ENCODE peak calls at places on chromosomes 2 and 18, in seven cellular contexts. T is endothelial cell of umbilical vein, U is esophagus squamous epithelium, N is neural progenitor cell, S is stomach, I is IMR-90, W is foreskin keratinocyte. M is an unnamed sample. For H3K4me1, the result is how much of the 10 kb centered on the place peaks cover.

GRCh38 chr2:241866896-241867631 is 2.5 kb upstream of the RTP5 start:
- DNase-seq in T (no peak), U (no peak), N (no peak), S (no peak), I (no peak), W (no peak), M (no peak)

GRCh38 chr2:27262379-27263286 is at the start of gene SLC30A3:
- DNase-seq in T (peak), U (no peak), N (peak), S (peak), I (no peak), W (no peak), M (peak)

GRCh38 chr18:55592106-55592505 is 4.1 kb upstream of the TCF4 start:
- DNase-seq in T (no peak), U (no peak), N (no peak), S (no peak), I (no peak), W (no peak), M (no peak)

GRCh38 chr2:64455545-64455944 is 1.6 kb downstream of the LGALSL start:
- DNase-seq in T (no peak), U (no peak), N (no peak), S (no peak), I (no peak), W (no peak), M (no peak)

GRCh38 chr2:100852999-100853908 is 33.3 kb downstream of the NPAS2 start:
- DNase-seq in T (no peak), U (no peak), N (no peak), S (no peak), I (peak), W (no peak), M (no peak)

GRCh38 chr18:10111944-10112343 is 198.1 kb downstream of the VAPA start:
- DNase-seq in T (no peak), U (no peak), N (no peak), S (no peak), I (no peak), W (no peak), M (no peak)

GRCh38 chr2:70962885-70963878 is 15.2 kb upstream of the ANKRD53 start:
- DNase-seq in T (no peak), U (no peak), N (no peak), S (no peak), I (no peak), W (no peak), M (no peak)

GRCh38 chr18:74281011-74281638 is 10.6 kb downstream of the CYB5A start:
- DNase-seq in T (no peak), U (no peak), N (peak), S (no peak), I (no peak), W (no peak), M (no peak)

GRCh38 chr18:68983126-68983525 is 185.2 kb downstream of the CCDC102B start:
- DNase-seq in T (no peak), U (no peak), N (no peak), S (no peak), I (no peak), W (no peak), M (no peak)

GRCh38 chr18:34467059-34467458 is 242.3 kb upstream of the NOL4 start:
- DNase-seq in T (no peak), U (no peak), N (no peak), S (no peak), I (no peak), W (no peak), M (no peak)

GRCh38 chr2:80059381-80059907 is 245.1 kb downstream of the LRRTM1 start:
- DNase-seq in T (no peak), U (no peak), N (no peak), S (no peak), I (no peak), W (no peak), M (no peak)

GRCh38 chr18:79744625-79745024 is 53.1 kb upstream of the KCNG2 start:
- DNase-seq in T (no peak), U (no peak), N (no peak), S (no peak), I (no peak), W (no peak), M (no peak)

GRCh38 chr2:161122772-161123530 is 37.3 kb upstream of the TANK start:
- DNase-seq in T (peak), U (no peak), N (no peak), S (no peak), I (peak), W (peak), M (no peak)

GRCh38 chr18:48909721-48910120 is 41.0 kb downstream of the SMAD7 start:
- DNase-seq in T (no peak), U (no peak), N (no peak), S (no peak), I (no peak), W (no peak), M (no peak)

GRCh38 chr2:26298638-26299393 is 47.1 kb upstream of the SELENOI start:
- DNase-seq in T (peak), U (no peak), N (peak), S (peak), I (peak), W (peak), M (peak)

GRCh38 chr2:28399946-28400345 is 7.3 kb downstream of the FOSL2 start:
- DNase-seq in T (no peak), U (no peak), N (no peak), S (no peak), I (no peak), W (no peak), M (no peak)

GRCh38 chr2:240466579-240467148 is 31.2 kb downstream of the GPC1 start:
- DNase-seq in T (no peak), U (no peak), N (no peak), S (peak), I (no peak), W (no peak), M (peak)

GRCh38 chr2:18742382-18742781 is 153.0 kb upstream of the NT5C1B start:
- DNase-seq in T (no peak), U (no peak), N (no peak), S (no peak), I (no peak), W (no peak), M (no peak)

GRCh38 chr18:27608742-27609141 is 423.6 kb upstream of the CHST9 start:
- DNase-seq in T (peak), U (no peak), N (no peak), S (no peak), I (no peak), W (no peak), M (no peak)

GRCh38 chr2:71619230-71619741 is 165.9 kb downstream of the DYSF start:
- DNase-seq in T (no peak), U (no peak), N (no peak), S (peak), I (no peak), W (no peak), M (peak)

GRCh38 chr2:205170399-205170798 is 511.9 kb upstream of the NRP2 start:
- DNase-seq in T (no peak), U (no peak), N (no peak), S (no peak), I (no peak), W (no peak), M (no peak)

GRCh38 chr2:144156736-144157645 is 362.9 kb downstream of the ZEB2 start:
- DNase-seq in T (peak), U (no peak), N (no peak), S (no peak), I (no peak), W (no peak), M (no peak)

GRCh38 chr18:26503382-26503781 is 45.0 kb downstream of the KCTD1 start:
- DNase-seq in T (no peak), U (no peak), N (no peak), S (no peak), I (no peak), W (no peak), M (no peak)

GRCh38 chr2:40545645-40546044 is 93.8 kb upstream of the SLC8A1 start:
- DNase-seq in T (no peak), U (no peak), N (no peak), S (no peak), I (no peak), W (no peak), M (no peak)

GRCh38 chr2:38376683-38377500 is at the start of gene ATL2:
- DNase-seq in T (peak), U (peak), N (peak), S (peak), I (peak), W (peak), M (peak)

GRCh38 chr2:46315103-46315890 is 18.1 kb downstream of the EPAS1 start:
- DNase-seq in T (peak), U (peak), N (no peak), S (peak), I (peak), W (peak), M (peak)

DNA sequence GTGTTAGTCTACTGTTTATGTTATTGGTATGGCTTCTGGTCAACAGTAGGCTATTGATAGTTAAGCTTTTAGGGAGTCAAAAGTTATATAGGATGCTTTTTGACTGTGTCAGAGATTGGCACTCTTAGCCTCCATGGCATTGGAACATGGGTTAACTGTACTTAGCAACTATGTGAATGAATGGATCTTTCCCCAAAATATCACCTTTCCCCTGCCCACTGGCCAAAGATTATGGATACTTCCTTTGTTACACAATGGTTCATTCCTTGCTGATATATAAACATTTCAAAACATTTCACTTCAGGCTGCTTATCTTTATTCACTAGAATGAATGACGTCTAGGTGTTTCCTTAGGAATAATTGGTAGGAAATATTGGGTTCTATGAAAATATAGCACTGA is 62.1 kb upstream of the DOCK10 start:
- DNase-seq in T (peak), U (no peak), N (no peak), S (no peak), I (no peak), W (no peak), M (no peak)
- H3K4me1 ChIP-seq in T (under half), U (under half), N (under half), S (under half), I (under half), W (under half), M (under half)

GRCh38 chr2:3302751-3303582 is 74.7 kb downstream of the EIPR1 start:
- DNase-seq in T (no peak), U (no peak), N (peak), S (no peak), I (no peak), W (no peak), M (no peak)

GRCh38 chr2:3302421-3302750 is 75.2 kb downstream of the EIPR1 start:
- DNase-seq in T (no peak), U (no peak), N (no peak), S (no peak), I (no peak), W (no peak), M (no peak)

GRCh38 chr2:3305952-3306351 is 71.7 kb downstream of the EIPR1 start:
- DNase-seq in T (no peak), U (no peak), N (no peak), S (peak), I (no peak), W (no peak), M (no peak)

GRCh38 chr2:3305431-3305830 is 72.2 kb downstream of the EIPR1 start:
- DNase-seq in T (no peak), U (no peak), N (no peak), S (no peak), I (no peak), W (no peak), M (no peak)

DNA sequence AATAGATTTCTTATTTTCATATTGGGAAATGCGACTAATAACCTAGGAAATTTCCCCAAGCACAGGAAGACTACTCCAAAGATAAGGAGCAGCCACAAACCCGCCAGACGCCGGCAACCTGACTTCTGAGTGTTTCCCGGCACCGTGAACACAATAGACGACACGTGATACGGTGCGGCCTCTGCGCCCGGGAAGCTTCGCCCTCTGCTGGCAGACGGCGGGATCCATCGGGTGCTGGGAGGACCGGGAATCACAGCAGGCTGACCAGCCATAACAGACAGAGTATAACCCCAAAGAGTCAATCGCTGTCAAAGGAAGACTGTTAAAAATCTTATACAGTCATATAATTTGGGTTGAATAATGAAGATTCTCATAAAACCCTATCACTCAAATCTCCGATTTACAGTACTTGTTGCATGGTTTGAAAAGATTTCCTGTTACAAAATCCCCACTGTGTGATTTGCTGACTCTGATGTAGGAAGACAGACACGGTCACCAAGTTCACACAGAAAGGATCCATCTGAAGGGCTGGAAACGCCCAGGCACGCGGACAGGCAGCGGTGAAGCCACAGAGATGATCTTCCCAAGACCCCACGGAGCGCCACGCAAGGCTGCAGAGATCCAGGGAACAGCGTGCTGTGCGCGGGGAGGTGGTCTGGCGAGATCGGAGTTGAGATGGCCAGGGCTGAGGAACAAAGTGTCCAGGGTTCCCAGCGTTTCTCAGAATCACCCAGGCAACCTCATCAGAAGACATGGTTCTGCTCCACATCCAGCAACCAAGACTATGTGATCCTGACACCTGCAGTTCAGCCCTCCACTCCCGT is 73.8 kb downstream of the EIPR1 start:
- DNase-seq in T (peak), U (peak), N (peak), S (peak), I (peak), W (peak), M (peak)
- TF ChIP-seq CTCF in T (peak), U (peak), N (peak), S (peak), I (peak), W (peak), M (peak)

GRCh38 chr18:21053127-21053526 is 58.5 kb downstream of the ROCK1 start:
- DNase-seq in T (no peak), U (no peak), N (no peak), S (no peak), I (peak), W (peak), M (no peak)
- H3K4me1 ChIP-seq in T (under half), U (under half), N (under half), S (half or more), I (under half), W (under half), M (under half)

GRCh38 chr2:8678731-8679566 is 2.9 kb upstream of the ID2 start:
- DNase-seq in T (peak), U (no peak), N (peak), S (peak), I (peak), W (no peak), M (peak)
- TF ChIP-seq CTCF in T (no peak), U (peak), N (no peak), S (no peak), I (peak), W (no peak), M (no peak)

M was measured in breast epithelium.